ENCODE peak calls at places on chromosomes 5 and 9, in nine cellular contexts. Y is PC-3, U is Karpas-422, P is DND-41, I is GM23248, Z is H1, Q is hepatocyte, E is fibroblast of lung, B is neural progenitor cell. S is an unnamed sample. For H3K4me1, the result is how much of the 10 kb centered on the place peaks cover.

GRCh38 chr9:132798817-132799790 is 79.0 kb downstream of the AK8 start:
- DNase-seq in U (no peak), E (no peak), Z (no peak), Y (peak), I (no peak), P (no peak), Q (peak), B (no peak), S (no peak)

GRCh38 chr9:35958104-35958825 is at the start of gene OR2S2:
- DNase-seq in B (no peak), P (no peak), E (no peak), U (no peak), Z (peak), I (no peak), Y (no peak), Q (no peak), S (peak)

GRCh38 chr9:35748858-35749514 is at the start of the genes GBA2 and RGP1:
- DNase-seq in E (peak), B (peak), Z (peak), U (peak), P (peak), Y (peak), I (peak), Q (peak), S (peak)

GRCh38 chr5:19927919-19928318 is 60.1 kb downstream of the CDH18 start:
- DNase-seq in U (no peak), Y (no peak), B (peak), P (no peak), Q (peak), Z (no peak), I (no peak), E (no peak), S (no peak)

GRCh38 chr5:92104126-92104525 is 721.0 kb upstream of the ARRDC3 start:
- DNase-seq in E (no peak), B (no peak), Z (no peak), I (no peak), Y (no peak), U (no peak), Q (no peak), P (no peak), S (no peak)

GRCh38 chr5:42768106-42768504 is 11.5 kb downstream of the CCDC152 start:
- DNase-seq in I (no peak), Z (no peak), P (no peak), Q (no peak), E (no peak), U (no peak), B (no peak), Y (no peak), S (no peak)

GRCh38 chr5:154757647-154758406 is 2.6 kb downstream of the LARP1 start:
- DNase-seq in I (peak), U (no peak), Y (peak), Z (no peak), Q (no peak), B (peak), P (no peak), E (peak), S (no peak)

GRCh38 chr5:171494452-171495121 is 75.1 kb downstream of the FGF18 start:
- DNase-seq in Q (peak), B (peak), Y (peak), Z (peak), P (no peak), I (peak), U (no peak), E (peak), S (peak)

GRCh38 chr5:138467711-138468132 is 2.4 kb downstream of the EGR1 start:
- DNase-seq in Z (no peak), B (no peak), E (no peak), Q (peak), P (no peak), I (no peak), Y (no peak), U (no peak), S (no peak)

GRCh38 chr5:5522336-5522735 is 99.9 kb downstream of the ICE1 start:
- DNase-seq in Q (no peak), B (no peak), E (no peak), U (no peak), Z (no peak), I (no peak), Y (no peak), P (no peak), S (no peak)

GRCh38 chr9:18023332-18023731 is 444.5 kb downstream of the SH3GL2 start:
- DNase-seq in Q (no peak), U (no peak), E (no peak), B (no peak), P (no peak), Z (no peak), I (no peak), Y (no peak), S (no peak)

DNA sequence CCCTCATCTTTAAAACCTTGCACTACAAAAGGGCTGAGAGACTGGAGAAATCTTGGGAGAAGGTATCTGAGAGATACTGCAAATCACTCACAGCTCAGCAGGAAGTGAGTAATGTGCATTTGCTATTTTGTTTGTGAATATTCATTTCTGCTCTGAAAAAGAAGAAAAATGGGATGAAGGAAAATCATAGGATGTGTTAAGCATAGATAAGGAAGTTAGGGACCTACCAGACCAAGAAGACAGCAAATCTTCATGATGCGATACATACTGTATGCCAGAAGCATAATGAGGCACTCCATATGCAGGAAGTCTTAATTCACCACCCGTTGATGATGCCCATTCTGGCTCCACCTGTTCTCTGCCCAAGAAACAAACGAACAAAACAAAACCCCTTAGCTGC is 6.2 kb upstream of the DAPK1 start:
- DNase-seq in P (no peak), U (no peak), E (no peak), Y (no peak), B (no peak), I (no peak), Q (no peak), Z (no peak), S (no peak)
- H2AFZ ChIP-seq in P (no peak), U (no peak), E (no peak), Y (no peak), B (no peak), I (no peak), Q (no peak), Z (no peak), S (no peak)

GRCh38 chr5:75049581-75050274 is 2.6 kb downstream of the GCNT4 start:
- DNase-seq in I (peak), B (peak), Y (peak), Z (peak), Q (peak), U (peak), P (peak), E (peak), S (peak)
- H3K4me1 ChIP-seq in I (under half), B (under half), Y (under half), Z (under half), Q (under half), U (under half), P (under half), E (under half), S (under half)

GRCh38 chr9:81815781-81816180 is 112.4 kb upstream of the SPATA31D4 start:
- DNase-seq in Q (no peak), E (no peak), B (no peak), Y (no peak), P (no peak), I (no peak), U (no peak), Z (no peak), S (no peak)

GRCh38 chr9:81819859-81820546 is 108.2 kb upstream of the SPATA31D4 start:
- DNase-seq in U (no peak), E (peak), Q (no peak), I (peak), P (no peak), B (peak), Z (no peak), Y (no peak), S (no peak)

GRCh38 chr9:81814404-81814793 is 113.8 kb upstream of the SPATA31D4 start:
- DNase-seq in Q (no peak), E (no peak), I (no peak), Z (no peak), B (no peak), Y (no peak), U (no peak), P (no peak), S (no peak)

DNA sequence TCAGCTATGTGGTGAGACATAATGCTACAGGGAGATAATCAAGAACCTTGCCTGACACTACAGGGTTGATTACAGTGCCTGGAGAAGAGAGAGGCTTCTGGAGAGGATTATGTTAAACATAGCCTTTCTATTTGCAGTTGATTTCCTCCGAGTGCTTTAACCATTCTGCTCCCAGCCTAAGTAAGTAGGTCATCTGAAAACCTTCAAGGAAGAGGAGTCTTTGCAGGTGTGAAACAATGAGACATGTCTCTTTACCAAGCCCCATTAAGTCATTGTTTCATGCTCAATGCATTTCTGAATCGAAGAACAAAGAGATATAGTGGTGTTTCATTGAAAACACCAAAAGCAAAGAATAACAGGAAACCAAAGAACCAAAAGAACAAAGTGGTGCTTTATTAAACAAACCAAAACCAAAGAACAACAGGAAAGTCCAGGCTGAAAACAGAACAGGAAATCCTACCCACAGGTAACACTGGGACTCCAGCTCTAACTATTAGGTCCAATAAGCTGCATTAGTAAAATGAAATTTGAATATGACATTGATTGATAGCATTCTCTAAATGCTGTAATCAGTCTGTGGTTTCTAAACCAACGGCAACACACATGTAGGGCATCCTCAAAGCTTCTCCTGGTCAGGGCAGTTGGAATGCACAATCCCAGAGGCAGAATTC is 113.3 kb upstream of the SPATA31D4 start:
- DNase-seq in P (no peak), Q (no peak), I (no peak), U (no peak), Z (no peak), B (peak), E (no peak), Y (peak), S (no peak)
- H3K4me2 ChIP-seq in P (peak), Q (peak), I (no peak), U (no peak), Z (no peak), B (peak), E (no peak), Y (no peak), S (no peak)

DNA sequence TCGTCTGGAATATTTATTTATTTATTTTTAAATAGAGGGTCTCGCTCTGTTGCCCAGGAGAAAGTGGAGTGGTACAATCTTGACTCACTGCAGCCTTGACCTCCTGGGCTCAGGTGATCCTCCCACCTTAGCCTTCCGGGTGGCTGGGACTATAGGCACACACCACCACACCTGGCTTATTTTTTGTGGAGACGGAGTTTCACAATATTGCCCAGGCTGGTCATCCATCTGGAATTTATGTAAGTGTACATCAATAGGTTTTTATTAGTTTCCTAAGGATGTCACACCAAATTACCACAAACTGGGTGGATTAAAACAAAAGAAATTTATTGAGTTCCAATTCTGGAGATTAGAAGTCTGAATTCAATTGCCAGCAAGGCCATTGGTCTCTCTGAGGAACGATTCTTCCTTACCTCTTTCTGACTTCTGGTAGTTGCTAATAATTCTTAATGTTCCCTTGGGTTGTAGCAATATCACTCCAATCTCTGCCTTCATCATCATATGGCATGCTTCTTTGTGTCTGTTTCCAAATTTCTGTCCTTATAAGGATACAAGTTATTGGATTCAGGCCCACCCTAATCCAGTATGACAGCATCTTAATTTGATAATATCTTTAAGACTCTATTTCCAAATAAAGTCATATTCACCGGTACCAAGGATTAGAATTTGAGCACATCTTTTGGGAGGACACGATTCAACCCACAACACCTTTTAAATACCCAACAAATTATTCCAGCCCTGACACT is 16.3 kb upstream of the RAD23B start:
- DNase-seq in Y (peak), Q (no peak), B (no peak), E (no peak), U (no peak), I (no peak), Z (no peak), P (no peak), S (no peak)
- H2AFZ ChIP-seq in Y (no peak), Q (no peak), B (no peak), E (no peak), U (no peak), I (peak), Z (no peak), P (no peak), S (no peak)

DNA sequence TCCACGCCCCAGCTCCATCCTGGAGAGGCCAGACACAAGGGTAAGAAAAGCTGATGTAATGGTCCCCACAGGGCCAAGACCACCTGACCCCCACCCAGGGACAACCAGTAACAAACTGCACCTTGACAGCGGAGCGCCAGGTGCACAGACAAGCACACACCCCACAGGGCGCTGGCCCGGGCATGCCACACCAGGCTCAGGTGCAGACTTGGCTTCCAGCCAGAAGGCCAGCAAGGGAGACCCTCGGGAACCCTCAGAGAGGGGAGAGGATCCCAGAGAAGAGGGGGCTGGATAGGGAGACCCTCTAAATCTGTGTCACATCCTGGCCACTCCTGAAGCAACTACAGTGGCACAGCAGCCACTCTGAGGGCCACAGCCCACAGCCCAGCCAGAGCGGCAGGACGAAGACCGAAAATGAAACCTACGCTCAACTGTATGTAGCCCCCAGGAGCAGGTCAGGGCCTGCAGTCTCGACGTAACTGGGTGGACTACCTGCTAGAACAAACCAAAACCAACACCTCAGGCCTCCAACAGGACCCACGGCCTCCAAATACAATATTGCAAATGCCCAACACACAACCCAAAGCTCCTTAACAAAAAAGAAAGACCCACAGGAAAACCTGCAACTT is 18.5 kb downstream of the CAMSAP1 start:
- DNase-seq in B (no peak), E (no peak), P (no peak), Q (no peak), Y (no peak), Z (no peak), I (no peak), U (no peak), S (peak)
- H3K4me1 ChIP-seq in B (under half), E (under half), P (under half), Q (under half), Y (under half), Z (under half), I (under half), U (half or more), S (under half)

DNA sequence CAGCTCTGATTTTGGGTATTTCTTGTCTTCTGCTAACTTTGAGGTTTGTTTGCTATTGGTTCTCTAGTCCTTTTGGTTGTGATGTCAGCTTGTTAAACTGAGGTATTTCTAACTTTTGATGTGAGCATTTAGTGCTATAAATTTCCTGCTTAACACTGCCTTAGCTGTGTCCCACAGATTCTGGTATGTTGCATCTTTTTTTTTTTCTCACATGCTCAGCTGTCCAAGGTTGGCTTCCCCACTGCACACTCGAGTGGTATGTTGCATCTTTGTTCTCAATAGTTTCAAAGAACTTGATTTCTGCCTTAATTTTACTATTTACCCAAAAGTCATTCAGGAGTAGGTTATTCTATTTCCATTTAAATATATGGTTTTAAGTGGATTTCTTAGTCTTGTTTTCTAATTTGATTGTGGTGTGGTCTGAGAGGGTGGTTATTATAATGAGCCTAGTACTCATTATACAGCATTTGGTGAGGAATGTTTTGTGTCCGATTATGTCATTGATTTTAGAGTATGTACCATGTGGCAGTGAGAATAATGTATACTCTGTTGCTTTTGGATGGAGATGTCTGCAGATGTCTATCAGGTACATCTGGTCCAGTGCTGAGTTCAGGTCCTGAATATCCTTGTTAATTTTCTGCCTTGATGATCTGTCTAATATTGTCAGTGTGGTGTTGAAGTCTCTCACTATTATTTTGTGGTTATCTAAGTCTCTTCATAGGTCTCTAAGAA is 42.2 kb upstream of the IFNE start:
- DNase-seq in I (no peak), Y (no peak), B (no peak), P (no peak), U (no peak), E (no peak), Q (no peak), Z (no peak), S (no peak)
- H3K4me2 ChIP-seq in I (no peak), Y (no peak), B (no peak), P (no peak), U (no peak), E (no peak), Q (no peak), Z (no peak), S (no peak)

S was measured in osteoblast.